ENCODE peak calls at places on chromosomes 5 and 9, in ten cellular contexts. R, C, N, T, D, Z, S, H, U and M are unnamed samples. For H3K27me3, the result is how much of the 10 kb centered on the place peaks cover.

GRCh38 chr5:56112526-56113121 is 117.9 kb upstream of the IL6ST start:
- DNase-seq in R (peak), C (no peak), N (peak), T (no peak), D (no peak), Z (peak), S (no peak), H (no peak), U (peak), M (no peak)

GRCh38 chr9:38443181-38443580 is 18.9 kb upstream of the IGFBPL1 start:
- DNase-seq in R (no peak), C (peak), N (no peak), T (no peak), D (no peak), Z (peak), S (no peak), H (no peak), U (no peak), M (peak)

GRCh38 chr5:122465994-122466393 is 154.0 kb downstream of the SNCAIP start:
- DNase-seq in R (no peak), C (no peak), N (no peak), T (no peak), D (no peak), Z (no peak), S (no peak), H (peak), U (no peak), M (no peak)

GRCh38 chr9:128415222-128415621 is 5.4 kb upstream of the CERCAM start:
- DNase-seq in R (no peak), C (no peak), N (no peak), T (no peak), D (no peak), Z (no peak), S (no peak), H (no peak), U (no peak), M (no peak)

GRCh38 chr9:5186416-5187169 is 1.2 kb upstream of the INSL6 start:
- DNase-seq in R (no peak), C (no peak), N (peak), T (no peak), D (peak), Z (peak), S (no peak), H (peak), U (peak), M (peak)

GRCh38 chr5:177357459-177358332 is at the start of gene RGS14:
- DNase-seq in R (no peak), C (peak), N (peak), T (no peak), D (peak), Z (peak), S (peak), H (no peak), U (no peak), M (no peak)

GRCh38 chr9:96084289-96084688 is 208.8 kb downstream of the ERCC6L2 start:
- DNase-seq in R (no peak), C (no peak), N (no peak), T (no peak), D (no peak), Z (no peak), S (no peak), H (no peak), U (peak), M (no peak)

GRCh38 chr5:81428446-81428845 is 34.5 kb upstream of the ACOT12 start:
- DNase-seq in R (no peak), C (no peak), N (no peak), T (no peak), D (no peak), Z (no peak), S (no peak), H (no peak), U (peak), M (no peak)

GRCh38 chr9:25861416-25861815 is 183.2 kb upstream of the TUSC1 start:
- DNase-seq in R (no peak), C (no peak), N (no peak), T (no peak), D (no peak), Z (no peak), S (no peak), H (no peak), U (no peak), M (no peak)

GRCh38 chr5:36298546-36298945 is 3.2 kb downstream of the RANBP3L start:
- DNase-seq in R (no peak), C (no peak), N (no peak), T (no peak), D (no peak), Z (no peak), S (no peak), H (no peak), U (peak), M (no peak)

GRCh38 chr5:138760448-138761110 is 7.4 kb downstream of the CTNNA1 start:
- DNase-seq in R (no peak), C (no peak), N (no peak), T (no peak), D (no peak), Z (peak), S (no peak), H (no peak), U (no peak), M (no peak)

GRCh38 chr9:83596899-83597504 is 25.9 kb upstream of the IDNK start:
- DNase-seq in R (no peak), C (no peak), N (peak), T (no peak), D (no peak), Z (peak), S (no peak), H (peak), U (peak), M (no peak)

GRCh38 chr5:10352404-10353240 is 873 bp upstream of the MARCHF6 start:
- DNase-seq in R (no peak), C (no peak), N (no peak), T (no peak), D (no peak), Z (no peak), S (no peak), H (peak), U (peak), M (no peak)

GRCh38 chr5:158287643-158288228 is 428.8 kb upstream of the CLINT1 start:
- DNase-seq in R (peak), C (no peak), N (peak), T (no peak), D (no peak), Z (peak), S (no peak), H (no peak), U (peak), M (no peak)

GRCh38 chr9:86175743-86176456 is 76.5 kb upstream of the GOLM1 start:
- DNase-seq in R (no peak), C (no peak), N (no peak), T (no peak), D (no peak), Z (peak), S (no peak), H (no peak), U (no peak), M (no peak)

GRCh38 chr5:112576298-112576925 is 157.3 kb upstream of the EPB41L4A start:
- DNase-seq in R (no peak), C (no peak), N (no peak), T (no peak), D (no peak), Z (no peak), S (no peak), H (no peak), U (no peak), M (no peak)

GRCh38 chr5:7592910-7593309 is 197.0 kb downstream of the ADCY2 start:
- DNase-seq in R (no peak), C (no peak), N (no peak), T (no peak), D (no peak), Z (no peak), S (no peak), H (peak), U (no peak), M (peak)

GRCh38 chr5:73642296-73642695 is 16.3 kb downstream of the ARHGEF28 start:
- DNase-seq in R (no peak), C (no peak), N (no peak), T (no peak), D (no peak), Z (no peak), S (no peak), H (no peak), U (no peak), M (no peak)

GRCh38 chr5:178376906-178377582 is 144.4 kb upstream of the PHYKPL start:
- DNase-seq in R (no peak), C (peak), N (no peak), T (no peak), D (no peak), Z (no peak), S (no peak), H (no peak), U (no peak), M (no peak)

GRCh38 chr5:178589180-178590140 is 733 bp downstream of the COL23A1 start:
- DNase-seq in R (no peak), C (no peak), N (no peak), T (peak), D (no peak), Z (no peak), S (no peak), H (peak), U (peak), M (peak)

GRCh38 chr5:14359069-14360043 is 216.2 kb downstream of the TRIO start:
- DNase-seq in R (no peak), C (no peak), N (no peak), T (no peak), D (no peak), Z (no peak), S (no peak), H (no peak), U (no peak), M (no peak)

GRCh38 chr5:171667341-171668096 is 118.1 kb upstream of the SMIM23 start:
- DNase-seq in R (peak), C (no peak), N (peak), T (no peak), D (no peak), Z (peak), S (peak), H (peak), U (peak), M (no peak)

GRCh38 chr5:88230546-88231066 is 38.0 kb downstream of the TMEM161B start:
- DNase-seq in R (no peak), C (no peak), N (no peak), T (no peak), D (no peak), Z (no peak), S (no peak), H (peak), U (no peak), M (no peak)

GRCh38 chr9:129405831-129406220 is 215.1 kb downstream of the C9orf50 start:
- DNase-seq in R (no peak), C (peak), N (no peak), T (no peak), D (no peak), Z (no peak), S (peak), H (no peak), U (no peak), M (no peak)

GRCh38 chr5:123438902-123439301 is 15.7 kb upstream of the CEP120 start:
- DNase-seq in R (no peak), C (no peak), N (no peak), T (no peak), D (no peak), Z (peak), S (no peak), H (no peak), U (no peak), M (no peak)

GRCh38 chr5:126641387-126641786 is 40.6 kb downstream of the PHAX start:
- DNase-seq in R (no peak), C (no peak), N (no peak), T (no peak), D (no peak), Z (no peak), S (no peak), H (no peak), U (no peak), M (no peak)

GRCh38 chr5:154273963-154274827 is 83.7 kb downstream of the GALNT10 start:
- DNase-seq in R (no peak), C (no peak), N (no peak), T (no peak), D (no peak), Z (no peak), S (no peak), H (no peak), U (no peak), M (no peak)

GRCh38 chr9:96674914-96675538 is 19.9 kb upstream of the PRXL2C start:
- DNase-seq in R (no peak), C (no peak), N (no peak), T (no peak), D (no peak), Z (peak), S (no peak), H (no peak), U (peak), M (no peak)

GRCh38 chr5:125006011-125006685 is 259.7 kb upstream of the ZNF608 start:
- DNase-seq in R (no peak), C (no peak), N (no peak), T (no peak), D (no peak), Z (no peak), S (no peak), H (peak), U (no peak), M (no peak)

GRCh38 chr5:2334686-2335085 is 416.8 kb downstream of the IRX2 start:
- DNase-seq in R (no peak), C (no peak), N (no peak), T (no peak), D (no peak), Z (no peak), S (no peak), H (peak), U (no peak), M (no peak)

GRCh38 chr9:125701351-125701750 is 5.7 kb downstream of the MAPKAP1 start:
- DNase-seq in R (no peak), C (no peak), N (no peak), T (no peak), D (no peak), Z (peak), S (no peak), H (peak), U (peak), M (no peak)

GRCh38 chr5:91556-92263 is at the start of gene PLEKHG4B:
- DNase-seq in R (no peak), C (no peak), N (no peak), T (no peak), D (no peak), Z (no peak), S (no peak), H (peak), U (no peak), M (peak)

GRCh38 chr5:177303121-177303924 is at the start of the genes PRELID1 and RAB24:
- DNase-seq in R (peak), C (peak), N (peak), T (peak), D (peak), Z (peak), S (peak), H (peak), U (peak), M (peak)

GRCh38 chr5:129807162-129807814 is 59.4 kb downstream of the MINAR2 start:
- DNase-seq in R (no peak), C (no peak), N (no peak), T (no peak), D (no peak), Z (peak), S (no peak), H (no peak), U (no peak), M (no peak)

GRCh38 chr5:35367534-35367933 is 137.2 kb upstream of the PRLR start:
- DNase-seq in R (peak), C (no peak), N (no peak), T (no peak), D (no peak), Z (no peak), S (no peak), H (no peak), U (no peak), M (no peak)

GRCh38 chr5:147037517-147038205 is 159.1 kb upstream of the PPP2R2B start:
- DNase-seq in R (no peak), C (no peak), N (no peak), T (no peak), D (no peak), Z (peak), S (no peak), H (no peak), U (peak), M (no peak)

GRCh38 chr9:21994526-21994995 is at the start of gene CDKN2B-AS1:
- DNase-seq in R (no peak), C (peak), N (no peak), T (no peak), D (no peak), Z (peak), S (peak), H (peak), U (peak), M (peak)

GRCh38 chr5:72245517-72246238 is 74.4 kb downstream of the MRPS27 start:
- DNase-seq in R (no peak), C (no peak), N (no peak), T (no peak), D (no peak), Z (no peak), S (no peak), H (no peak), U (no peak), M (no peak)

DNA sequence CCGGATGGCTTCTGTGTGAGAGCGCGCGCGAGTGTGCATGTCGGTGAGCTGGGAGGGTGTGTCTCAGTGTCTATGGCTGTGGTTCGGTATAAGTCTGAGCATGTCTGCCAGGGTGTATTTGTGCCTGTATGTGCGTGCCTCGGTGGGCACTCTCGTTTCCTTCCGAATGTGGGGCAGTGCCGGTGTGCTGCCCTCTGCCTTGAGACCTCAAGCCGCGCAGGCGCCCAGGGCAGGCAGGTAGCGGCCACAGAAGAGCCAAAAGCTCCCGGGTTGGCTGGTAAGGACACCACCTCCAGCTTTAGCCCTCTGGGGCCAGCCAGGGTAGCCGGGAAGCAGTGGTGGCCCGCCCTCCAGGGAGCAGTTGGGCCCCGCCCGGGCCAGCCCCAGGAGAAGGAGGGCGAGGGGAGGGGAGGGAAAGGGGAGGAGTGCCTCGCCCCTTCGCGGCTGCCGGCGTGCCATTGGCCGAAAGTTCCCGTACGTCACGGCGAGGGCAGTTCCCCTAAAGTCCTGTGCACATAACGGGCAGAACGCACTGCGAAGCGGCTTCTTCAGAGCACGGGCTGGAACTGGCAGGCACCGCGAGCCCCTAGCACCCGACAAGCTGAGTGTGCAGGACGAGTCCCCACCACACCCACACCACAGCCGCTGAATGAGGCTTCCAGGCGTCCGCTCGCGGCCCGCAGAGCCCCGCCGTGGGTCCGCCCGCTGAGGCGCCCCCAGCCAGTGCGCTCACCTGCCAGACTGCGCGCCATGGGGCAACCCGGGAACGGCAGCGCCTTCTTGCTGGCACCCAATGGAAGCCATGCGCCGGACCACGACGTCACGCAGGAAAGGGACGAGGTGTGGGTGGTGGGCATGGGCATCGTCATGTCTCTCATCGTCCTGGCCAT is at the start of gene ADRB2:
- DNase-seq in R (peak), C (peak), N (peak), T (peak), D (peak), Z (peak), S (peak), H (peak), U (peak), M (peak)
- TF ChIP-seq CTCF in R (no peak), C (no peak), N (no peak), T (no peak), D (no peak), Z (peak), S (peak), H (no peak), U (no peak), M (peak)

DNA sequence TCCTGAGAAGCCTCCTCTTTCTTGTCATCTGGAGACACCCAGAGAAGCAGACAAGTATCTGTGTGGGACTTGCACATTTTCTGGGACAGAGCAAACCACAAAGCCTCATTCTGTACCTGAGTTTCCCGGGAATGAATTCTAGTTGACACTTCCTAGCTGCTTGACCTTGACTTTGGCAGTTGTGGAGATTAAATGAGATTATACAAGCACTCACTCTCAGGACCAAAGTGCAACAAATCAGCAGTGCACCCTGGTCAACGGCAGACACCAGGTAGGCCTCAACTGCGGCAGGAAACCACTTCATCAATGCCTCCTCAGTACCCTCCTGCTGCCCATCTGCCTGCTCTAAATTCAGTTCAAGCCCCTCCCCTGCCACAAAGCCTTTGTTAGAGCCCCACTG is 114.7 kb upstream of the PANK3 start:
- DNase-seq in R (no peak), C (no peak), N (no peak), T (no peak), D (no peak), Z (no peak), S (no peak), H (no peak), U (no peak), M (no peak)
- H3K27me3 ChIP-seq in R (under half), C (under half), N (under half), T (under half), D (under half), Z (under half), S (under half), H (under half), U (under half), M (under half)

GRCh38 chr9:20611751-20612287 is 10.5 kb downstream of the MLLT3 start:
- DNase-seq in R (no peak), C (no peak), N (no peak), T (no peak), D (no peak), Z (peak), S (no peak), H (peak), U (peak), M (peak)
- H3K4me3 ChIP-seq in R (no peak), C (no peak), N (no peak), T (no peak), D (no peak), Z (no peak), S (no peak), H (no peak), U (peak), M (peak)

GRCh38 chr9:90054810-90055209 is 450.0 kb downstream of the GADD45G start:
- DNase-seq in R (no peak), C (no peak), N (no peak), T (no peak), D (no peak), Z (no peak), S (no peak), H (no peak), U (no peak), M (no peak)

GRCh38 chr9:90057361-90057760 is 452.5 kb downstream of the GADD45G start:
- DNase-seq in R (no peak), C (no peak), N (no peak), T (no peak), D (no peak), Z (no peak), S (no peak), H (no peak), U (no peak), M (no peak)

GRCh38 chr9:90047828-90048227 is 443.0 kb downstream of the GADD45G start:
- DNase-seq in R (no peak), C (no peak), N (no peak), T (no peak), D (no peak), Z (no peak), S (no peak), H (no peak), U (no peak), M (no peak)

GRCh38 chr9:90055226-90055625 is 450.4 kb downstream of the GADD45G start:
- DNase-seq in R (no peak), C (no peak), N (no peak), T (no peak), D (no peak), Z (no peak), S (no peak), H (no peak), U (no peak), M (no peak)

DNA sequence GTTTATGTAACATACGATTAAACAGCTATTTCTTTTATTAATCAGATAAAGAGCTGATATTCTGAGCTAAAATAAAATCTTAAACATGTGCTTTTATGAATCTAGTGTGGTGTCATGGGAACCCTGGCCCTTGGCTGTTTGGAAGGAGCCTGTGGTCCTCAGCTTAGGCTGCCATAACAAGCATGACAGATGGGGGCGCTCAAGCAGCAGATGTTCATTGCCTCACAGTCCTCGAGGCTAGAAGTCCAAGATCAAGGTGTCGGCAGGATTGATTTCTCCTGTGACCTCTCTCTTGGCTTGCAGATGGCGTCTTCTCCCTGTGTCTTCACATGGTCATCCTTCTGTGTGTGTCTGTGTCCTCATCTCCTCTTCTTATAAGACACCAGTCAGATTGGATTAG is 448.2 kb downstream of the GADD45G start:
- DNase-seq in R (no peak), C (no peak), N (no peak), T (no peak), D (no peak), Z (no peak), S (no peak), H (peak), U (no peak), M (peak)
- TF ChIP-seq CTCF in R (no peak), C (no peak), N (no peak), T (no peak), D (no peak), Z (no peak), S (peak), H (peak), U (no peak), M (no peak)

GRCh38 chr5:143557061-143557818 is 153.8 kb upstream of the NR3C1 start:
- DNase-seq in R (no peak), C (no peak), N (no peak), T (no peak), D (no peak), Z (peak), S (no peak), H (no peak), U (peak), M (no peak)
- H3K27me3 ChIP-seq in R (under half), C (under half), N (under half), T (under half), D (under half), Z (under half), S (under half), H (under half), U (under half), M (under half)